ENCODE peak calls at places on chromosomes 6 and 20, in five cellular contexts. I, M, A, U and Q are unnamed samples.
A peak's percentile ranks its signal among the peaks of the same experiment; 100 is the strongest.

GRCh38 chr20:17530716-17531536 is at the start of gene BFSP1:
- DNase-seq in I (peak; percentile 25), M (no peak), A (peak; percentile 68), U (no peak), Q (no peak)

GRCh38 chr20:43726811-43727338 is at the start of gene GTSF1L:
- DNase-seq in I (no peak), M (no peak), A (no peak), U (no peak), Q (no peak)

GRCh38 chr6:75307364-75308004 is 22.9 kb upstream of the TMEM30A start:
- DNase-seq in I (no peak), M (no peak), A (no peak), U (no peak), Q (no peak)

GRCh38 chr6:34664270-34664971 is 32.1 kb downstream of the ILRUN start:
- DNase-seq in I (no peak), M (no peak), A (no peak), U (no peak), Q (peak; percentile 44)

GRCh38 chr20:62702886-62703852 is 5.5 kb upstream of the NTSR1 start:
- DNase-seq in I (no peak), M (peak; percentile 76), A (peak; percentile 33), U (peak; percentile 83), Q (no peak)

GRCh38 chr6:164442572-164442971 is 866.8 kb downstream of the C6orf118 start:
- DNase-seq in I (no peak), M (no peak), A (no peak), U (no peak), Q (no peak)

GRCh38 chr6:19052219-19052618 is 665.1 kb downstream of the RNF144B start:
- DNase-seq in I (no peak), M (no peak), A (no peak), U (no peak), Q (no peak)

GRCh38 chr6:70834520-70834919 is 122.3 kb downstream of the B3GAT2 start:
- DNase-seq in I (no peak), M (no peak), A (no peak), U (no peak), Q (no peak)

GRCh38 chr20:43969069-43969468 is 54.4 kb downstream of the TOX2 start:
- DNase-seq in I (no peak), M (no peak), A (no peak), U (no peak), Q (no peak)

GRCh38 chr6:138963531-138963930 is 24.5 kb downstream of the REPS1 start:
- DNase-seq in I (no peak), M (no peak), A (no peak), U (no peak), Q (no peak)

GRCh38 chr6:38155144-38155543 is 335.6 kb downstream of the ZFAND3 start:
- DNase-seq in I (no peak), M (no peak), A (no peak), U (no peak), Q (no peak)

GRCh38 chr6:170555305-170555704 is 1.1 kb downstream of the TBP start:
- DNase-seq in I (no peak), M (no peak), A (no peak), U (no peak), Q (no peak)

GRCh38 chr20:49344140-49344539 is 66.3 kb upstream of the ZNFX1 start:
- DNase-seq in I (no peak), M (no peak), A (no peak), U (no peak), Q (no peak)

GRCh38 chr20:49343246-49343645 is 65.4 kb upstream of the ZNFX1 start:
- DNase-seq in I (no peak), M (no peak), A (no peak), U (no peak), Q (no peak)

GRCh38 chr20:49346682-49347081 is 68.8 kb upstream of the ZNFX1 start:
- DNase-seq in I (no peak), M (no peak), A (no peak), U (no peak), Q (no peak)

GRCh38 chr20:49345538-49345937 is 67.7 kb upstream of the ZNFX1 start:
- DNase-seq in I (no peak), M (no peak), A (no peak), U (peak; percentile 75), Q (no peak)

GRCh38 chr20:49344975-49345374 is 67.1 kb upstream of the ZNFX1 start:
- DNase-seq in I (no peak), M (no peak), A (no peak), U (peak; percentile 90), Q (no peak)
- TF ChIP-seq POLR2AphosphoS5 in I (no peak), M (no peak), A (peak; percentile 44), U (peak; percentile 32), Q (no peak)

GRCh38 chr6:11525468-11526155 is 11.9 kb upstream of the TMEM170B start:
- DNase-seq in I (no peak), M (no peak), A (no peak), U (no peak), Q (no peak)
- TF ChIP-seq POLR2AphosphoS5 in I (no peak), M (no peak), A (peak; percentile 70), U (peak; percentile 44), Q (no peak)

DNA sequence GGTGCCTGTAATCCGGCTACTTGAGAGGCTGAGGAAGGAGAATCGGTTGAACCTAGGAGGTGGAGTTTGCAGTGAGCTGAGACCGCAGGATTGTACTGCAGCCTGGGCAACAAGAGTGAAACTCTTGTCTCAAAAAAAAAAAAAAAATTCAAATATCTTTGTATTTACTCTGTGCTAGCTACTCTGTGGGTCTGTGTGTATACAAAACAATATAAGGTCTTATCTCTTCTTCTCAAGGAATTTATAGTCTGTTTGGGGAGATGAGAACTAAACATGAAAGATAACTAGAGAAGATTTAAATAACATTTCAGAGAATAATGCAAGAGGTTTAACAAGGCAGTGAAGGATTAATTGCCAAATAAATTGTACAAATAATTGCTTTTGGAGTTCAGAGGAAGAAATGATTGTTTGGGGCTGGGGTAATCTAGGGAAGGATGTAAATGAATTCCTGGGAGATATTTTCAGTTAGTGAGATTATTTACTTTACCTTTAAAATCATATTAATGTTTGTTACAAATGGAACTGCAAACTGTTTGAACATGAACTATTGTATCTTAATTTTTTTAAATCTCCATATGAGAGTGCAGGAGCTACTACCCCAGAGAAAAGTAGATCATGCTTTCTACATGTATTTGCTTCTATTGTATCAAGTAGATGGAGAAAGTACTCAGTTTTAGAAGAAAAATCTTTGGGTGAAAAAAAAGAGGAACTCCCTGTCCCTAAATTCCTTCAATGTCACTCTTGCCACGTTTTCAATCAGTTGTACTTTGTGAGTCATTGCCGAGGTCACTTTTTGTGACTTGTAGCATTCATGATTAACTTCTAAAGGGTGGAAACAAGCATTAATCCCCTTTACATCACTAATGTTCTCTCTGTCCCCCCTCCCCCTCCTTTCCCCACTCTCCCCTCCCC is 39.0 kb downstream of the NCOA3 start:
- DNase-seq in I (no peak), M (peak; percentile 24), A (no peak), U (no peak), Q (no peak)
- TF ChIP-seq POLR2AphosphoS5 in I (no peak), M (no peak), A (no peak), U (no peak), Q (no peak)

DNA sequence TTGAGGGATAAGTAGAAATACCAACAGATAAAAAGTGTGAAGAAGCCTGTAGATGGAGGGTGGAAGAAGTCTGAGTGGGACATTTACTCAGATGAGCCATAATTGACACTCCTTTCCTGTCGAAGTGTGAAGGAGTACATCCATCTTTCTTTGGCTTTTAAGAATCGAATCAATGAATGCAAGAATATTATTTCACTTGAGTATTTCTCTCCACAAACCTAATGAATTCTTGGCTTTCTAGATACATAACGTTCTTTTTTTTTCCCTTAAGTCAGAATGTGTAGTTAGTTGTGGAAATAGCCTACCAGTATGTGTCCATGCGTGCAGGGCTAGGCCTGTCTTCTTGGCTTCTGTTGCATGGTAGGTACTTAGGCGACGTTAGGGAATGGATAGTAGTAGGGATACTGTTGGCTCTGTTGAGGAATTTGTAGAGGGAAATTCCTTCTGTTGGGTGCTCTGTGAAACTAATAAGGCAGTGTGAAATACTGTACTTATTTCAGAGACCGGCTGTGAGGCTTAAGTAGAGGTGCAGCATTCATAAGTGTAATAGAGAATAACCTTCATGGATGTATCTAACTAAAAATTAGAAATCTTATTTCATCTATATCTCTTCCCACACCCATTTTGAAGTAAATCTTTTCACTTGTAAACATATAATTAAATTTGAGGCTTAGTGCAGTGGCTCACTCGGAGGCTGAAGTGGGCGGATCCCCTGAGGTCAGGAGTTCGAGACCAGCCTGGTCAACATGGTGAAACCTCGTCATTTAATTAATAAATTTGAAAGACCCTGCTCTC is 1.5 kb downstream of the RPS18 start:
- DNase-seq in I (no peak), M (no peak), A (no peak), U (no peak), Q (no peak)
- TF ChIP-seq POLR2AphosphoS5 in I (no peak), M (no peak), A (no peak), U (no peak), Q (peak; percentile 53)

DNA sequence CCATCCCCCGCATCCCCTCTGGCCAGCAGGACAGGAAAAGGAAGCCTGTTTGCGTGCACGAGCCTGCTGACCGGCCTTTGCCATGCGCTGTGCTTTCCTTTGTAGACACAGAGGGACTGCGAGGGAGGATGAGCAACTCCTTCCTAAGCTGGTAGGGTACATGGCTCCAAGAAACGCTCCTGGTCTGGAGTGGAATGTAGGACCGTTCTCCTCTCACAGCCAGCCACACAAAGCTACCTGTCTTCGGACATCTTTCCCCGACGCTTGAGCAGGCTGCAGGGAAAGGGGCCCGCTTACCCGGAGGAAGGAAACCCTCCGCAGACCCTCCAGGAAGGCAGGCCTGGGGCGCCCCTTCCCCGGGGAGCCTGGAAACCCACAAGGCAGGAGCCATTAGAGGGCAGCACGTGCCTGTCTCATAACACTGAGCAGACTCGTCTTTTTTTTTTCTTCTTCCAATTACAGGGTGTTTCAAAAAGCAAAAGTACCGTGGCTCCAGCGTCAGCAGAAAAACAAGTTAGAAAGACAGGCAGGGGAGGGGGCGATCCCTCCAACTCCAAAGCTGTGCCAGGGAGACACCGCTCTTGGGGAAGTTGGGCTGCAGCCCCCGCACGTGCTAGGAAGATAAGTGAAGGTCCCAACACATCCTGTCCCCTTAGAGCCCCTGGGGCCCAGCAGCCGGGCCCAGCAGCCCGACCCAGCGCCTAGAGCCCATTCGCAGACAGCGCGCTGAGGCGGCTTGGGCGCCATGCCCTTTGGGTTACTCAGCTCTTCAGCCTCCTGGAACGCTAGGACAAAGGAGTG is 136.0 kb downstream of the LY86 start:
- DNase-seq in I (peak; percentile 57), M (peak; percentile 58), A (peak; percentile 76), U (peak; percentile 82), Q (peak; percentile 94)
- TF ChIP-seq POLR2AphosphoS5 in I (no peak), M (no peak), A (peak; percentile 12), U (no peak), Q (peak; percentile 63)

GRCh38 chr6:20793174-20793573 is 258.9 kb downstream of the CDKAL1 start:
- DNase-seq in I (no peak), M (no peak), A (no peak), U (no peak), Q (no peak)
- TF ChIP-seq POLR2AphosphoS5 in I (no peak), M (no peak), A (no peak), U (no peak), Q (no peak)

GRCh38 chr6:33298773-33299236 is at the start of gene RGL2:
- DNase-seq in I (no peak), M (no peak), A (peak; percentile 83), U (peak; percentile 94), Q (no peak)
- TF ChIP-seq POLR2AphosphoS5 in I (no peak), M (no peak), A (no peak), U (peak; percentile 6), Q (no peak)